ENCODE peak calls at places on chromosomes 3 and 15, in seven cellular contexts. B is psoas muscle, D is heart left ventricle, V is GM06990, H is left ventricle myocardium inferior, L is OCI-LY7, F is cardiac muscle cell. A is an unnamed sample.

GRCh38 chr3:104316118-104316517 is 1050.6 kb upstream of the ALCAM start:
- DNase-seq in L (no peak), H (no peak), D (no peak), B (no peak), F (no peak), V (no peak), A (no peak)

GRCh38 chr3:123881771-123882170 is 2.4 kb downstream of the MYLK start:
- DNase-seq in D (no peak), F (no peak), L (no peak), B (no peak), H (no peak), V (no peak), A (no peak)

GRCh38 chr3:194296832-194297666 is 54.1 kb downstream of the CPN2 start:
- DNase-seq in B (peak), F (peak), V (no peak), L (no peak), H (no peak), D (no peak), A (no peak)

GRCh38 chr3:46501702-46502101 is 3.9 kb downstream of the RTP3 start:
- DNase-seq in H (no peak), B (no peak), L (peak), F (no peak), D (no peak), V (no peak), A (no peak)

GRCh38 chr3:161475905-161476304 is 20.7 kb upstream of the OTOL1 start:
- DNase-seq in F (no peak), L (no peak), V (no peak), B (no peak), D (no peak), H (no peak), A (peak)

GRCh38 chr15:97316362-97316761 is 644.1 kb upstream of the ARRDC4 start:
- DNase-seq in V (no peak), L (no peak), H (no peak), F (no peak), B (no peak), D (no peak), A (no peak)

GRCh38 chr3:50444782-50445181 is 58.7 kb downstream of the CACNA2D2 start:
- DNase-seq in F (no peak), L (no peak), V (no peak), B (no peak), D (no peak), H (no peak), A (no peak)

GRCh38 chr3:126945891-126946290 is 37.0 kb upstream of the PLXNA1 start:
- DNase-seq in V (no peak), D (no peak), F (no peak), L (no peak), H (no peak), B (no peak), A (no peak)

GRCh38 chr15:92048739-92049138 is 195.2 kb downstream of the SLCO3A1 start:
- DNase-seq in H (no peak), F (no peak), D (no peak), B (no peak), V (no peak), L (no peak), A (no peak)

GRCh38 chr3:174767406-174767805 is 91.7 kb upstream of the NAALADL2 start:
- DNase-seq in F (no peak), B (no peak), D (no peak), L (no peak), V (no peak), H (no peak), A (no peak)

GRCh38 chr3:66268864-66269263 is 48.1 kb downstream of the SLC25A26 start:
- DNase-seq in B (no peak), H (no peak), D (no peak), V (no peak), L (no peak), F (no peak), A (no peak)

GRCh38 chr3:194261581-194262063 is 89.5 kb downstream of the CPN2 start:
- DNase-seq in B (no peak), H (no peak), D (peak), V (no peak), L (no peak), F (no peak), A (no peak)

GRCh38 chr3:36893137-36893557 is 51.7 kb downstream of the TRANK1 start:
- DNase-seq in V (no peak), B (no peak), L (peak), F (peak), D (peak), H (no peak), A (peak)

GRCh38 chr15:73650387-73651126 is 17.4 kb upstream of the NPTN start:
- DNase-seq in B (no peak), H (no peak), F (peak), L (no peak), D (no peak), V (no peak), A (no peak)

GRCh38 chr3:5079761-5080160 is 42.3 kb upstream of the ARL8B start:
- DNase-seq in F (no peak), B (no peak), L (no peak), H (no peak), V (no peak), D (no peak), A (no peak)

GRCh38 chr15:63332367-63333078 is 49.1 kb downstream of the CA12 start:
- DNase-seq in D (no peak), L (no peak), V (no peak), H (no peak), F (peak), B (no peak), A (peak)

GRCh38 chr3:102206506-102207145 is 228.2 kb upstream of the ZPLD1 start:
- DNase-seq in B (peak), V (no peak), L (no peak), H (peak), D (peak), F (peak), A (no peak)
- H3K4me3 ChIP-seq in B (no peak), V (no peak), L (no peak), H (no peak), D (no peak), F (no peak), A (no peak)

GRCh38 chr3:43892535-43892934 is 201.8 kb downstream of the ABHD5 start:
- DNase-seq in L (peak), D (no peak), H (no peak), F (no peak), B (no peak), V (peak), A (no peak)

GRCh38 chr3:43895573-43895972 is 204.8 kb downstream of the ABHD5 start:
- DNase-seq in F (no peak), D (no peak), B (no peak), V (no peak), H (no peak), L (no peak), A (no peak)

GRCh38 chr3:43893721-43894120 is 203.0 kb downstream of the ABHD5 start:
- DNase-seq in V (no peak), B (no peak), H (no peak), F (no peak), L (no peak), D (no peak), A (no peak)

GRCh38 chr3:43892061-43892460 is 201.3 kb downstream of the ABHD5 start:
- DNase-seq in F (no peak), V (no peak), L (peak), H (no peak), D (no peak), B (no peak), A (no peak)

DNA sequence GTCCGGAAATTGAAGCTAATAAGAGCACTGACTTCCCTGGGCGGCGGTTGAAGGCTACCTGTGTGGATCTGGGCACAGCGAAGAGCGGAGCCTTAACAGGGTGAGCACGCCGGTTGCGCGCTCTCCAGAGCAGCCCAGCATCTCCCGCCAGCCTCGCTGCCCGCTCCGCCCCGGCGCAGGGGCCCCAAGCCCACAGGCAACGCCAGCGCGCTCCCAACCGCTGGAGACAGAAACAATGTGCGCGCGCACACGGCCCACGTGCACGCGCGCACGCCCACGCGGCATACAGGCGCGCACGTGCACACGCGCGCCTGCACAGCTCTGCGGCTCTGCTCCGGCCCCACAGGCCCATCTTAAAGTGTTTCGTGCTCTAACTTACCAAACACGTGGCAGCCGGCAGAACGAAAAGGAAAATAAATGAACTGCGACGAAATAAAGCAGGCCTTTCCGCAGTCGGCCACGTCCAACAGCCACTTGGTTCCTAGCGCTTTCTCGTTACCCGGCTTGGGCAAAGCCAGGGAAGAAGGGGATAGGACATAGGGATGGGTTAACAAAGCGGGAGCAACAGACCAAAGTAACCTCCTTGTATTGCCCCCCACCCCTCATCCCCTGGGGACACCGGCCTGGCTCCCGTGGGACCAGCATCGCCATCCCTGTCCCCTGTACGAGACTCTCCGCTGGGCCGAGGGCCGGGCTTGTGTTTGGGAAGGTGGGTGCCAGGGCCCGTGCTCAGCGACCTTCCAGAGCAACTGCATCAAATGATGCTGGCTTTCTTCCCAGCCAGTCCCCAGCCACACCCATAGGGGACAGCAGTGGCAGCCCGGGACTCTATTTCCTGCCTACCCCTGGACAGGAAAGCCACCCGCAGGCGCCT is 203.7 kb downstream of the ABHD5 start:
- DNase-seq in L (peak), B (peak), D (peak), F (peak), H (peak), V (peak), A (peak)
- TF ChIP-seq CTCF in L (no peak), B (no peak), D (no peak), F (no peak), H (no peak), V (peak), A (no peak)

DNA sequence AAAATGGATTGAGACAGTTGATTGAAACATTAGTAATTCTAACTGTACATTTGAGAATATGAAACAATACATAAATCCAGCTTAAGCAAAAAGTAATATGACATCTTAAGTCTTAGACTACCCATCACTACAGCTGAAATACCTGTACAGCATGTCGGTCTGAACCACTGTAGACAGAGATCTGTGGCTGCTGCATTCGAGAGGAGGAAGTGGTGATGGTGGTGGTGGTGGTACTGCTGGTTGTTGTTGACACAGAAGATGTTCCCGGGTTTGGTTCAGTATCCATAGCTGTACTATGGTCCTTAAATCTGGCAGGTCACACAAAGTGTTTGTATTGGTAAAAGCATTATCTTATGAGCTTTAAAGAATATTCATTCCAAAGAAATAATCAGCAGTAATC is 2.9 kb downstream of the PHC3 start:
- DNase-seq in F (no peak), B (no peak), L (peak), D (no peak), H (no peak), V (no peak), A (no peak)
- H3K4me3 ChIP-seq in F (no peak), B (peak), L (peak), D (no peak), H (peak), V (peak), A (no peak)

GRCh38 chr3:100891827-100892226 is 101.4 kb downstream of the ABI3BP start:
- DNase-seq in B (no peak), F (no peak), H (no peak), V (no peak), L (no peak), D (no peak), A (no peak)

GRCh38 chr3:100893590-100893989 is 99.6 kb downstream of the ABI3BP start:
- DNase-seq in V (no peak), H (no peak), L (no peak), F (peak), D (no peak), B (no peak), A (no peak)

GRCh38 chr3:100896994-100897393 is 96.2 kb downstream of the ABI3BP start:
- DNase-seq in L (no peak), V (no peak), F (no peak), H (no peak), B (no peak), D (no peak), A (no peak)

GRCh38 chr3:100893108-100893507 is 100.1 kb downstream of the ABI3BP start:
- DNase-seq in H (no peak), D (peak), B (no peak), L (no peak), F (peak), V (no peak), A (no peak)

DNA sequence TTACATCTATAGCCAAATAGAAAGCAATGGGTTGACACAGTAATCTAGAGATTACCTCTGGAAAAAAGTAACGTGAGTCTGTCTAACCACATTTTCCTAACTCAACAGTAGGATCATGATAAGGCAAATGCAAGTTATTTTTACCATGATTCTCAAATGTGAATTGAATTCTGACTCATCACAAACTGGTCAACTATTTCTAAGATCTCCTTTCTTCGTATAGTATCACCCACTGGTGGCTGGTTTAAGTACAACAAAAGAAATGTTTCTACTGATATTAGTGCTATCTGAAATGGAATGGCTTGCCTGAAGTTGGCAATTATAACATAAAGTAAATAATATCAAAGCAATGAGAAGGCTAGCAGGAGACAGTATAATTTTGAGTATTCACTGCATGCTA is 102.2 kb downstream of the ABI3BP start:
- DNase-seq in B (no peak), D (no peak), L (no peak), F (peak), H (no peak), V (no peak), A (no peak)
- TF ChIP-seq CTCF in B (no peak), D (no peak), L (no peak), F (peak), H (peak), V (peak), A (peak)

GRCh38 chr3:192892981-192893827 is 24.5 kb downstream of the MB21D2 start:
- DNase-seq in F (peak), L (no peak), V (peak), B (peak), H (no peak), D (peak), A (peak)
- H3K4me3 ChIP-seq in F (no peak), L (no peak), V (peak), B (no peak), H (no peak), D (no peak), A (peak)

DNA sequence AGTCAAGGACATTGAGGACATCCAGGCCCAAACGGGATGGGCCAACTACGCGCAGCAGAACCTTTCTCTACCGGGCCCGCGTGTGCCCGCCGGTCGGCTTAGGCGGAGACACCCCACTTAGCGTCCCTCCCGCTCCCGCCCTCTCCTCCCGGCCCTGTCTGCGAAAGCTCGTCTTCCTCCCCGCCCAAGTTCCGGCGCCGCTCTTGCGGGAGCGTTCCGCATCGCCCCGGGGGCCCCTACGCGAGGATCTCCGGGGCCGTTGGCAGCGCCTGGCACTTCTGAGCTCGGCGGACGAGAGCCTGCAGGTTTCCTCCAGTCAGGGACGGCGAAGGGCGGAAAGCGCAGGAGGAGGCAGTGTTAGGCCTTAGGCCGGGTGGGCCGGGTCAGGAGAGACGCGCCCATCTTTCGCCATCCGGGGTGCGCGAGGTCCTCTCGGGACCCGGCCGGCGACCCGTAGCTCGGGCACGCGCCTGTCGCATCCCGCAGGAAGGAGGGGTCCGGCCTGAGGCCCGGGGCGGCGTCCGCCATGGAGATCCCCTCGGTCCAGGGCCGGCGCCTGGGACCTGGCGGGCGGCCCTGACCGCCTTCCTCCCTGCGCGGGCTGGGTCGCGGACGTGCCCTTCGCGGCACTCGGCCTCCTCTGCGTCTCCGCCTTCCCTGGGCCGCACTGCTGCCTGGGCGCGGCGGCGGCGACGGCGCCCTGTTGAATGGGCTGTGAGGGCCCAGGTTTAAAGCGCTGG is at the start of gene FEM1B:
- DNase-seq in L (peak), B (peak), V (peak), H (peak), D (peak), F (peak), A (peak)
- TF ChIP-seq CTCF in L (no peak), B (peak), V (no peak), H (peak), D (no peak), F (no peak), A (peak)

GRCh38 chr3:51721062-51721745 is 14.3 kb downstream of the GRM2 start:
- DNase-seq in F (no peak), B (no peak), D (no peak), H (no peak), V (no peak), L (peak), A (no peak)
- H3K4me3 ChIP-seq in F (no peak), B (no peak), D (no peak), H (no peak), V (no peak), L (no peak), A (no peak)

GRCh38 chr3:139202226-139202958 is 141.4 kb upstream of the MRPS22 start:
- DNase-seq in L (peak), F (no peak), D (no peak), B (no peak), V (peak), H (no peak), A (no peak)
- TF ChIP-seq CTCF in L (peak), F (no peak), D (no peak), B (no peak), V (peak), H (peak), A (no peak)

A was measured in astrocyte of the cerebellum.